ENCODE peak calls at places on chromosomes 13 and 19, in seven cellular contexts. W is GM12878, L is SK-N-SH, D is HCT116, U is NT2/D1, F is K562, R is HepG2. O is an unnamed sample.

GRCh38 chr13:77896536-77896935 is 22.1 kb downstream of the EDNRB start:
- DNase-seq in D (no peak), R (no peak), W (no peak), F (no peak), U (no peak), L (no peak), O (no peak)

GRCh38 chr13:112869202-112870061 is 99.6 kb upstream of the MCF2L start:
- DNase-seq in L (no peak), D (no peak), W (no peak), U (no peak), R (no peak), F (no peak), O (no peak)

GRCh38 chr13:35936579-35936978 is 194.6 kb downstream of the DCLK1 start:
- DNase-seq in L (no peak), W (no peak), D (no peak), F (no peak), U (no peak), R (no peak), O (no peak)

GRCh38 chr19:30745476-30745985 is 373.3 kb downstream of the ZNF536 start:
- DNase-seq in F (no peak), D (no peak), L (no peak), R (no peak), U (no peak), W (no peak), O (no peak)

GRCh38 chr13:45331981-45332830 is 8.8 kb downstream of the TPT1 start:
- DNase-seq in W (no peak), F (no peak), L (no peak), U (no peak), D (peak), R (peak), O (no peak)

GRCh38 chr13:77298403-77298802 is 28.5 kb downstream of the MYCBP2 start:
- DNase-seq in R (no peak), F (no peak), D (no peak), L (no peak), U (no peak), W (no peak), O (no peak)

GRCh38 chr19:14830702-14831101 is 4.3 kb downstream of the OR7A5 start:
- DNase-seq in U (no peak), W (no peak), F (no peak), L (no peak), R (no peak), D (no peak), O (no peak)

GRCh38 chr19:45913874-45914830 is at the start of gene NANOS2:
- DNase-seq in L (no peak), W (no peak), D (peak), F (peak), U (peak), R (peak), O (peak)

GRCh38 chr19:16637535-16637934 is 9.5 kb upstream of the MED26 start:
- DNase-seq in D (no peak), R (no peak), W (no peak), F (no peak), U (no peak), L (no peak), O (no peak)

GRCh38 chr19:18144906-18145305 is 8.1 kb upstream of the PIK3R2 start:
- DNase-seq in R (no peak), L (no peak), W (no peak), U (no peak), F (no peak), D (no peak), O (no peak)

GRCh38 chr19:32691952-32692726 is 518 bp downstream of the NUDT19 start:
- DNase-seq in F (peak), U (no peak), D (no peak), R (no peak), W (no peak), L (peak), O (peak)

GRCh38 chr13:32903720-32904119 is 112.5 kb upstream of the KL start:
- DNase-seq in L (no peak), D (no peak), F (no peak), R (no peak), U (no peak), W (no peak), O (no peak)

GRCh38 chr19:30411714-30412113 is 39.5 kb downstream of the ZNF536 start:
- DNase-seq in L (no peak), R (no peak), D (no peak), W (no peak), U (no peak), F (no peak), O (no peak)

GRCh38 chr13:78137404-78138142 is 218.9 kb upstream of the EDNRB start:
- DNase-seq in F (peak), U (peak), R (peak), L (peak), D (peak), W (peak), O (peak)

GRCh38 chr13:59681630-59682311 is 482.0 kb downstream of the DIAPH3 start:
- DNase-seq in L (no peak), U (no peak), F (no peak), R (no peak), D (no peak), W (no peak), O (no peak)

GRCh38 chr19:1929051-1929742 is 11.8 kb upstream of the CSNK1G2 start:
- DNase-seq in W (no peak), L (peak), U (peak), R (peak), D (peak), F (peak), O (no peak)

GRCh38 chr13:27827646-27828045 is 35.4 kb downstream of the GSX1 start:
- DNase-seq in U (no peak), R (no peak), F (no peak), D (no peak), W (no peak), L (no peak), O (no peak)
- H3K4me3 ChIP-seq in U (no peak), R (no peak), F (no peak), D (no peak), W (no peak), L (no peak), O (no peak)

DNA sequence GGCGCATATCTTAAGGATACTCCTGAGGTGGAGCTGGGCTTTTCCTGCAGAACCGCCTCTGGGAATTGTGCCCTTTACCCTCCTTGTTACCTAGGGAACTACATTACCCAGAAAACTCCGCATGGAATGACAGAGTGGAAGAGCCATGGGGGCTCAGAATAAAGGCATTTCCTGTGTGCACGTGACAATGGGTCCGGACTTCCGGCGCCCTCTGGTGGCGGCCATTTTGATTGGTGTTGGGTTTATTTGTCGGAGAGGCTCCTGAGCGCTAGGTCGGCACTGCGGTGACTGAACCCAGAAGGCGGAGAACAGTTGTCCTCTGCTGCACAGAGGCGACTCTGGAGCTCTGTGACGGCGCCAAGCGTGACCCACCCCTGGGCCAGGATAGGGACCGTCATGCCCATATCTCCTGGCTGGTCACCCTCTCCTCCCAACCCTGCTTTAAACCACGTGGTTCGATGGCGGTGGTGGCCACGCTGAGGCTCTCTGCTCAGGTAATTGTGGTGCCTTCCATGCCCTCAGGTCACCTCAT is at the start of gene ZNF587B:
- DNase-seq in U (peak), F (peak), R (peak), W (no peak), D (peak), L (peak), O (peak)
- TF ChIP-seq YY1 in U (peak), F (peak), R (peak), W (peak), D (peak), L (no peak), O (peak)

DNA sequence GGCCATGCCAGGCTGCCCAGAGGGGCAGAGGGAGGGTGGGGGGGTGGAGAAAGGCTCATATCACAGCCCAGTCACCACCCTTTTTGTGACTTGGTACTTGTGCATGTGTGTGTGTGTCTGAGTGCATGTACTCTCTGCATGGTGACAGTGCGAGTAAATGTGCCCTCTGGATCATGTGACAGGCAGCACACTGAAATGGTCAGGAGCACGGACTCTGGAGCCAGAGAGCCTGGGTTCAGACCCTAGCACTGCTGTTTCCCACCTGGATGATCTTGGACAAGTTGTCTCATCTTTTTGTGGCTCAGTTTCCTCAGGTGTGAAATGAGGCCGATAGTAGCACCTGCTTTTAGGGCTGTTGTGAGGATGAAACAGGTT is 2.0 kb downstream of the CIC start:
- DNase-seq in W (no peak), U (no peak), L (no peak), D (no peak), R (no peak), F (no peak), O (no peak)
- H3K4me3 ChIP-seq in W (peak), U (no peak), L (peak), D (no peak), R (no peak), F (no peak), O (no peak)

GRCh38 chr19:13014101-13014920 is 19.0 kb downstream of the NFIX start:
- DNase-seq in F (no peak), U (no peak), W (no peak), R (no peak), L (no peak), D (no peak), O (no peak)

GRCh38 chr19:13016628-13017305 is 21.5 kb downstream of the NFIX start:
- DNase-seq in F (peak), U (no peak), L (no peak), D (no peak), W (no peak), R (no peak), O (no peak)

GRCh38 chr19:13014921-13015280 is 19.6 kb downstream of the NFIX start:
- DNase-seq in L (no peak), D (no peak), U (no peak), R (no peak), F (no peak), W (no peak), O (no peak)

GRCh38 chr19:13016245-13016627 is 21.0 kb downstream of the NFIX start:
- DNase-seq in R (no peak), W (no peak), L (no peak), F (no peak), D (no peak), U (no peak), O (no peak)

GRCh38 chr19:13015361-13016231 is 20.3 kb downstream of the NFIX start:
- DNase-seq in L (no peak), U (no peak), W (no peak), R (no peak), D (no peak), F (no peak), O (no peak)
- TF ChIP-seq YY1 in L (no peak), U (no peak), W (no peak), R (no peak), D (no peak), F (no peak), O (peak)

GRCh38 chr19:39870171-39870971 is 24.2 kb upstream of the FBL start:
- DNase-seq in F (peak), D (no peak), U (no peak), R (no peak), W (no peak), L (no peak), O (peak)
- H3K4me3 ChIP-seq in F (no peak), D (no peak), U (no peak), R (no peak), W (no peak), L (no peak), O (no peak)

DNA sequence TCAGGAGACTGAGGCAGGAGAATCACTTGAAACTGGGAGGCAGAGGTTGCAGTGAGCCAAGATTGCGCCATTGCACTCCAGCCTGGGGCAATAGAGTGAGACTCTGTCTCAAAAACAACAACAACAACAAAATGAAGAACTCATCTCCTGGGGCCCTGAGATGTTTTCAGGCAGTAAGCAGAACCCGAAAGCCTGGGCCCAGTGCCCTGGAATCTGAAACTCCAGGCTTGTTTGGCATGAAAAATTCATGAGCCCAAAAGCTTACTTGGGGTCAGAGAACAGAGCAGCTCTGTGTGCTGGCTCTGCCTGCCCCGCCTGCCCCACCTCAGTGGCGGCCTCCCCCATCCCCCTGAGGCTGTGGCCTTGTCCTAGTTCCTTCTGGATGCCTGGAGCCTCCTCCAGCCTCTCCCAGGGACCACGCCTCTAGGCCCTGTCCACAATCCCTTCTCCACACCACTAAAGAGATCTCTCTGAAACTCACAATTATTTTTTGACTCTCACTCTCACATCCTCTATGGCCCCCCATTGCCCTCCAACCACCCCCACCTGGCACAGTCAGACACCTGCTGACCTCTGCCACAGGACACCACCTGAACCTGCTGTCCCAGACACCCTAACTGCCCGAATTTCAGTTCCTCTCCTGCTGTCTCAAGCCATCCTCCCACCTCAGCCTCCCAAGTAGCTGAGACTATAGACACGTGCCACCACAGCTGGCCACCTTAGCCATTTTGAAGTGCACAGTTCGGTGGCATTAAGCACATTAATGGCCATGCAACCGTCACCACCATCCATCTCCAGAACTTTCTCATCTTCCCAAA is 6.9 kb upstream of the AP1M2 start:
- DNase-seq in W (peak), F (no peak), D (no peak), R (no peak), L (no peak), U (no peak), O (no peak)
- TF ChIP-seq YY1 in W (peak), F (no peak), D (no peak), R (no peak), L (no peak), U (no peak), O (no peak)

DNA sequence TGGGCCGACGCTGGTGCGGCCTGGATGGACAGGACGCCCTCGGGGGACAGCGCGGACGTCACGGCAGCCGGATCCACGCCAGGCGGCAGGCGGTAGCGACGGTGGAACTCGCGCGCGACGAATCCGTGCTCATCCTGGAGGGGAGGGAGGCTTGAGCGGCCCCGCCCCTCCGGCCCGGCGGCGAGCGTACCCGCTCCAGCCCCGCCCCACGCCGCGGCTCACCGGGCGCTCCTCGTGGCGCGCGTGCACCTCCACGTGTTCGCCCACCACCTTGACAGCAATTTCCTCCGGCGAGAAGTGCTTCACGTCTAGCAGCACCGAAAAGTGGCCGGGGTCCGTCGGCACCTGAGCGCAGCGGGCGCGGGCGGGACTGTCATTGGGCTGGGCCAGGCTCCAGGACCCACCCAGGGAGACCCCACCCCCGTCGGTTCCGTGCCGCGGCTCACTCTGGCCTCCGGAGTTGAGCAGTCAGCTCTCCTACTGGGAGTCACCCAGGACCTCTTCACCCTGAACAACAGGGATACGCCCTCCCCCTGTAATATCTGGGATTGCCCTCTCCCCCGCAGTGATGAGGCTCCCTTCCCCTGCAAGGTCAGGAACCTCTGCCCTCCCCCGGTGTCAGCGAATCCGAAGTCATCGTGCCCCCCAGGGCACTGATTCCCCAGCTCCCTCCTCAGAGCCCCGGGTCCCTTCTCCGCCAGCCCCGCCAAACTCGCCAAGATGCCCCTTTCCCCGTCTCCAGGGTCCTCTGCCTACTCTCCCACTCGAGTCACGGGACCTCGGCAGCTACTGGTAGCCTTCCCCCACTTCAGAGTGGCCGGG is 1.1 kb downstream of the HSPB6 start:
- DNase-seq in U (no peak), W (no peak), R (no peak), L (no peak), D (no peak), F (no peak), O (no peak)
- H3K4me3 ChIP-seq in U (no peak), W (no peak), R (no peak), L (no peak), D (no peak), F (no peak), O (peak)

GRCh38 chr13:26587251-26587650 is 29.8 kb downstream of the WASF3 start:
- DNase-seq in D (no peak), R (no peak), W (no peak), F (no peak), U (no peak), L (no peak), O (no peak)

GRCh38 chr13:26589754-26590153 is 32.3 kb downstream of the WASF3 start:
- DNase-seq in R (no peak), F (no peak), D (no peak), W (no peak), L (no peak), U (no peak), O (no peak)

GRCh38 chr13:26585136-26585535 is 27.7 kb downstream of the WASF3 start:
- DNase-seq in L (no peak), W (no peak), F (no peak), U (no peak), R (no peak), D (no peak), O (no peak)

GRCh38 chr13:26583662-26584061 is 26.2 kb downstream of the WASF3 start:
- DNase-seq in F (no peak), R (no peak), W (no peak), D (no peak), U (no peak), L (no peak), O (no peak)

GRCh38 chr13:26584713-26585112 is 27.2 kb downstream of the WASF3 start:
- DNase-seq in R (no peak), F (no peak), U (no peak), W (no peak), L (no peak), D (no peak), O (no peak)
- TF ChIP-seq YY1 in R (no peak), F (no peak), U (no peak), W (no peak), L (no peak), D (no peak), O (no peak)

DNA sequence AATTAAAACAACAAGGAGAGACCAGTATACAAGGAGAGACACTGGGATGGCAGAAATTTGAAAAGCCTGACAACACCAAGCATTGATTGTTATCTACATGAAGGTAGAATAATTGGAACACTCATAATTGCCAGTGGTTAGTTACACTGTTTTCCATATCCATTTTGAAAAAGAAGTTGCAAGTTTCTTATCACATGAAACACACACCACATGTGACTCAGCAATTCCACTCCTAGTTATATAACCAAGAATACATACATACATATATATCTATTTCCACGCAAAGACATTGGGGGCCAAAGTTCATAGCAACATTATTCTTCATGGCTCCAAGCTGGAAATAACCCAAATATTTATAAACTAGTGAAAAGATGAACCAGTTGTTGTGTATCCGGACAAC is 15.2 kb upstream of the PABPC3 start:
- DNase-seq in U (no peak), D (no peak), R (no peak), L (no peak), W (no peak), F (peak), O (no peak)
- H3K4me3 ChIP-seq in U (no peak), D (no peak), R (no peak), L (no peak), W (no peak), F (no peak), O (no peak)